ENCODE peak calls at places on chromosomes 6 and 20, in four cellular contexts. One of them, this sample, is unnamed.
A peak's percentile ranks its signal among the peaks of the same experiment; 100 is the strongest.

GRCh38 chr6:15509335-15509933 is 153.4 kb downstream of the DTNBP1 start:
- DNase-seq in activated effector memory CD4-positive, alpha-beta T cell treated with anti-CD3 and anti-CD28 coated beads, Interleukin-2, amount 50 U/mL, for 16 hours: no peak
- DNase-seq in activated CD8-positive, alpha-beta memory T cell treated with anti-CD3 and anti-CD28 coated beads for 48 hours: no peak
- DNase-seq in EL: no peak
- DNase-seq in this sample: no peak

GRCh38 chr6:16576391-16577368 is 184.6 kb downstream of the ATXN1 start:
- DNase-seq in EL: no peak
- DNase-seq in activated effector memory CD4-positive, alpha-beta T cell treated with anti-CD3 and anti-CD28 coated beads, Interleukin-2, amount 50 U/mL, for 16 hours: no peak
- DNase-seq in activated CD8-positive, alpha-beta memory T cell treated with anti-CD3 and anti-CD28 coated beads for 48 hours: no peak
- DNase-seq in this sample: no peak

GRCh38 chr20:45373353-45374100 is 4.6 kb downstream of the TP53TG5 start:
- DNase-seq in activated CD8-positive, alpha-beta memory T cell treated with anti-CD3 and anti-CD28 coated beads for 48 hours: peak; percentile 93
- DNase-seq in activated effector memory CD4-positive, alpha-beta T cell treated with anti-CD3 and anti-CD28 coated beads, Interleukin-2, amount 50 U/mL, for 16 hours: peak; percentile 95
- DNase-seq in EL: peak; percentile 85
- DNase-seq in this sample: peak; percentile 89

GRCh38 chr6:3359091-3359752 is 97.6 kb downstream of the SLC22A23 start:
- DNase-seq in EL: peak; percentile 30
- DNase-seq in activated effector memory CD4-positive, alpha-beta T cell treated with anti-CD3 and anti-CD28 coated beads, Interleukin-2, amount 50 U/mL, for 16 hours: no peak
- DNase-seq in activated CD8-positive, alpha-beta memory T cell treated with anti-CD3 and anti-CD28 coated beads for 48 hours: no peak
- DNase-seq in this sample: no peak

GRCh38 chr6:26520840-26521484 is 17.2 kb upstream of the HMGN4 start:
- DNase-seq in activated CD8-positive, alpha-beta memory T cell treated with anti-CD3 and anti-CD28 coated beads for 48 hours: peak; percentile 89
- DNase-seq in activated effector memory CD4-positive, alpha-beta T cell treated with anti-CD3 and anti-CD28 coated beads, Interleukin-2, amount 50 U/mL, for 16 hours: peak; percentile 93
- DNase-seq in EL: peak; percentile 85
- DNase-seq in this sample: peak; percentile 86

GRCh38 chr6:12238191-12238590 is 52.0 kb upstream of the EDN1 start:
- DNase-seq in activated effector memory CD4-positive, alpha-beta T cell treated with anti-CD3 and anti-CD28 coated beads, Interleukin-2, amount 50 U/mL, for 16 hours: no peak
- DNase-seq in EL: no peak
- DNase-seq in activated CD8-positive, alpha-beta memory T cell treated with anti-CD3 and anti-CD28 coated beads for 48 hours: no peak
- DNase-seq in this sample: no peak

GRCh38 chr6:5718231-5718947 is 288.3 kb downstream of the NRN1 start:
- DNase-seq in activated effector memory CD4-positive, alpha-beta T cell treated with anti-CD3 and anti-CD28 coated beads, Interleukin-2, amount 50 U/mL, for 16 hours: no peak
- DNase-seq in activated CD8-positive, alpha-beta memory T cell treated with anti-CD3 and anti-CD28 coated beads for 48 hours: no peak
- DNase-seq in EL: no peak
- DNase-seq in this sample: no peak

GRCh38 chr20:43569282-43569681 is 10.5 kb downstream of the SGK2 start:
- DNase-seq in EL: no peak
- DNase-seq in activated effector memory CD4-positive, alpha-beta T cell treated with anti-CD3 and anti-CD28 coated beads, Interleukin-2, amount 50 U/mL, for 16 hours: no peak
- DNase-seq in activated CD8-positive, alpha-beta memory T cell treated with anti-CD3 and anti-CD28 coated beads for 48 hours: no peak
- DNase-seq in this sample: no peak

GRCh38 chr20:35616465-35617396 is 1.1 kb downstream of the SPAG4 start:
- DNase-seq in activated CD8-positive, alpha-beta memory T cell treated with anti-CD3 and anti-CD28 coated beads for 48 hours: no peak
- DNase-seq in activated effector memory CD4-positive, alpha-beta T cell treated with anti-CD3 and anti-CD28 coated beads, Interleukin-2, amount 50 U/mL, for 16 hours: peak; percentile 85
- DNase-seq in EL: peak; percentile 100
- DNase-seq in this sample: peak; percentile 88

GRCh38 chr6:20700375-20700774 is 166.1 kb downstream of the CDKAL1 start:
- DNase-seq in activated CD8-positive, alpha-beta memory T cell treated with anti-CD3 and anti-CD28 coated beads for 48 hours: no peak
- DNase-seq in activated effector memory CD4-positive, alpha-beta T cell treated with anti-CD3 and anti-CD28 coated beads, Interleukin-2, amount 50 U/mL, for 16 hours: no peak
- DNase-seq in EL: no peak
- DNase-seq in this sample: no peak